ENCODE peak calls at places on chromosomes 13 and 19, in ten cellular contexts. Y is iPS DF 6.9; T is NCI-H748 treated with DMSO at 0.1 percent for 48 hours; U is upper lobe of right lung; R is activated CD4-positive, CD25-positive, alpha-beta regulatory T cell treated with anti-CD3 and anti-CD28 coated beads, Interleukin-2, amount 50 U/mL, for 72 hours; P is BE2C; G is hepatic stellate cell; Q is heart left ventricle; C is activated T-cell treated with anti-CD3 and anti-CD28 coated beads, Interleukin-2, amount 50 U/mL, for 48 hours; W is HL-60. O is an unnamed sample.

GRCh38 chr19:30395283-30395682 is 23.1 kb downstream of the ZNF536 start:
- DNase-seq in W (no peak), R (no peak), C (no peak), Y (no peak), U (no peak), G (no peak), P (no peak), Q (no peak), T (no peak), O (no peak)

GRCh38 chr13:113309481-113309880 is 12.4 kb downstream of the LAMP1 start:
- DNase-seq in C (no peak), Y (no peak), R (no peak), U (no peak), T (no peak), Q (no peak), P (no peak), W (no peak), G (no peak), O (no peak)

GRCh38 chr19:42250666-42251531 is 4.0 kb downstream of the ERF start:
- DNase-seq in P (no peak), W (no peak), C (no peak), U (peak), R (no peak), Q (no peak), T (no peak), Y (no peak), G (peak), O (no peak)

GRCh38 chr13:79402074-79402635 is 3.9 kb downstream of the RBM26 start:
- DNase-seq in C (no peak), U (no peak), P (no peak), Y (no peak), R (no peak), G (no peak), W (no peak), Q (no peak), T (no peak), O (no peak)

GRCh38 chr13:18959229-18959628 is 222.4 kb downstream of the TUBA3C start:
- DNase-seq in Q (no peak), U (peak), W (no peak), G (no peak), Y (no peak), P (no peak), T (no peak), R (no peak), C (no peak), O (no peak)

GRCh38 chr13:112131081-112131739 is 64.3 kb downstream of the SOX1 start:
- DNase-seq in P (no peak), C (no peak), U (peak), G (no peak), W (no peak), Y (no peak), R (no peak), Q (no peak), T (no peak), O (no peak)

GRCh38 chr13:79483302-79483701 is 2.3 kb downstream of the NDFIP2 start:
- DNase-seq in R (no peak), P (no peak), Y (no peak), W (no peak), G (peak), Q (no peak), T (no peak), C (no peak), U (no peak), O (no peak)

GRCh38 chr13:100532836-100533435 is 55.7 kb downstream of the GGACT start:
- DNase-seq in R (no peak), P (no peak), Y (no peak), U (no peak), W (no peak), C (no peak), Q (no peak), G (no peak), T (no peak), O (no peak)

GRCh38 chr13:41546372-41547252 is 89.3 kb downstream of the RGCC start:
- DNase-seq in R (no peak), Y (no peak), W (no peak), Q (no peak), G (peak), U (no peak), P (no peak), T (no peak), C (peak), O (no peak)

GRCh38 chr19:33771308-33772101 is 25.2 kb upstream of the KCTD15 start:
- DNase-seq in U (peak), C (peak), G (peak), W (peak), Q (peak), R (peak), Y (no peak), P (peak), T (peak), O (no peak)

GRCh38 chr13:31768351-31768750 is 29.0 kb downstream of the RXFP2 start:
- DNase-seq in T (no peak), Y (no peak), R (no peak), W (no peak), P (no peak), G (no peak), Q (no peak), C (no peak), U (no peak), O (no peak)

GRCh38 chr13:113562085-113562749 is 22.3 kb upstream of the TFDP1 start:
- DNase-seq in U (peak), P (peak), R (no peak), T (peak), Y (peak), G (peak), C (peak), Q (no peak), W (no peak), O (peak)

GRCh38 chr13:113110048-113110851 is 4.7 kb downstream of the F7 start:
- DNase-seq in U (peak), P (peak), T (no peak), W (no peak), Q (peak), R (no peak), Y (no peak), G (no peak), C (peak), O (peak)

GRCh38 chr13:33351324-33351723 is 65.8 kb upstream of the STARD13 start:
- DNase-seq in R (no peak), P (no peak), Y (no peak), Q (no peak), U (no peak), T (no peak), W (no peak), C (no peak), G (peak), O (no peak)

GRCh38 chr19:50190439-50190891 is 13.0 kb upstream of the MYH14 start:
- DNase-seq in G (no peak), W (peak), P (no peak), T (no peak), C (no peak), U (no peak), Y (no peak), R (no peak), Q (no peak), O (no peak)

GRCh38 chr19:17797397-17798201 is 2.7 kb downstream of the B3GNT3 start:
- DNase-seq in Y (no peak), P (peak), C (peak), W (no peak), T (no peak), R (no peak), Q (no peak), U (no peak), G (no peak), O (peak)

GRCh38 chr13:106498158-106498557 is 37.3 kb downstream of the EFNB2 start:
- DNase-seq in Q (no peak), R (no peak), U (no peak), C (no peak), P (no peak), Y (no peak), G (no peak), W (no peak), T (no peak), O (no peak)

GRCh38 chr13:24888291-24888931 is 124.4 kb downstream of the RNF17 start:
- DNase-seq in U (no peak), P (no peak), W (no peak), G (no peak), Q (no peak), C (no peak), R (no peak), Y (no peak), T (no peak), O (no peak)

GRCh38 chr13:49524740-49525501 is 29.2 kb downstream of the PHF11 start:
- DNase-seq in G (no peak), Y (no peak), P (no peak), U (no peak), R (no peak), W (no peak), T (no peak), C (no peak), Q (no peak), O (no peak)

GRCh38 chr13:75507027-75508001 is 25.3 kb upstream of the TBC1D4 start:
- DNase-seq in W (peak), P (no peak), C (no peak), U (no peak), T (no peak), R (no peak), G (no peak), Y (no peak), Q (peak), O (no peak)

GRCh38 chr19:29543381-29543780 is 17.6 kb downstream of the VSTM2B start:
- DNase-seq in W (no peak), G (no peak), Y (no peak), U (peak), T (no peak), Q (no peak), C (peak), P (no peak), R (no peak), O (no peak)

GRCh38 chr19:18871543-18871942 is 24.4 kb downstream of the CERS1 start:
- DNase-seq in Q (no peak), G (no peak), P (no peak), U (no peak), C (no peak), R (no peak), W (no peak), T (no peak), Y (no peak), O (no peak)

GRCh38 chr19:44626067-44626624 is 12.8 kb downstream of the IGSF23 start:
- DNase-seq in G (peak), C (no peak), Y (no peak), T (no peak), R (no peak), Q (no peak), U (no peak), W (no peak), P (no peak), O (peak)

GRCh38 chr19:14106840-14107239 is 10.7 kb downstream of the PRKACA start:
- DNase-seq in W (no peak), Q (peak), G (no peak), C (no peak), P (no peak), T (no peak), R (no peak), Y (no peak), U (no peak), O (no peak)

GRCh38 chr13:32639502-32640105 is 53.4 kb downstream of the PDS5B start:
- DNase-seq in Y (no peak), G (peak), T (peak), C (no peak), U (no peak), P (peak), W (peak), R (no peak), Q (no peak), O (no peak)

GRCh38 chr13:99071211-99071610 is 93.3 kb upstream of the DOCK9 start:
- DNase-seq in Q (no peak), G (no peak), U (no peak), W (no peak), P (no peak), C (no peak), R (no peak), T (no peak), Y (no peak), O (no peak)

GRCh38 chr19:56707821-56708220 is 36.3 kb upstream of the ZNF835 start:
- DNase-seq in W (no peak), T (no peak), C (no peak), G (no peak), P (no peak), R (no peak), U (no peak), Y (no peak), Q (no peak), O (no peak)

GRCh38 chr13:51323824-51324511 is 15.5 kb upstream of the SERPINE3 start:
- DNase-seq in U (no peak), Y (no peak), R (no peak), W (no peak), G (no peak), P (no peak), Q (no peak), T (no peak), C (no peak), O (no peak)

GRCh38 chr13:111263566-111263965 is 56.9 kb upstream of the TEX29 start:
- DNase-seq in P (no peak), T (no peak), Q (no peak), G (no peak), C (no peak), W (no peak), R (no peak), U (no peak), Y (no peak), O (no peak)

GRCh38 chr19:46355234-46355990 is 8.5 kb downstream of the PPP5C start:
- DNase-seq in W (no peak), Y (no peak), G (no peak), R (no peak), U (no peak), T (no peak), C (peak), P (no peak), Q (no peak), O (no peak)

GRCh38 chr19:35608250-35608649 is 4.3 kb upstream of the HAUS5 start:
- DNase-seq in P (no peak), Q (no peak), C (no peak), W (no peak), R (no peak), T (no peak), G (no peak), U (no peak), Y (no peak), O (no peak)

GRCh38 chr19:49889687-49890348 is 6.9 kb downstream of the IL4I1 start:
- DNase-seq in C (peak), W (peak), Q (peak), P (no peak), R (peak), T (peak), U (peak), G (peak), Y (no peak), O (no peak)

GRCh38 chr19:47124937-47125668 is 5.5 kb upstream of the SAE1 start:
- DNase-seq in R (no peak), G (peak), U (no peak), Q (no peak), Y (no peak), W (peak), C (no peak), T (peak), P (peak), O (no peak)

GRCh38 chr13:47215741-47216140 is 318.9 kb upstream of the HTR2A start:
- DNase-seq in T (no peak), C (no peak), Q (no peak), R (no peak), G (peak), Y (no peak), P (peak), W (no peak), U (no peak), O (peak)

GRCh38 chr19:52896431-52897148 is 845 bp downstream of the ZNF320 start:
- DNase-seq in T (peak), Y (no peak), P (peak), R (no peak), W (no peak), U (peak), Q (no peak), C (no peak), G (peak), O (no peak)

O was measured in RWPE2.